ENCODE peak calls at places on chromosomes 11 and 22, in five cellular contexts. D is K562, P is GM23338, B is spleen, O is SK-N-SH. A is an unnamed sample. For H3K4me1, the result is how much of the 10 kb centered on the place peaks cover.

GRCh38 chr11:69356703-69357457 is 62.9 kb downstream of the MYEOV start:
- DNase-seq in D (no peak), P (no peak), B (no peak), O (no peak), A (no peak)

GRCh38 chr22:40019100-40019499 is 24.3 kb downstream of the FAM83F start:
- DNase-seq in D (no peak), P (no peak), B (no peak), O (no peak), A (no peak)

GRCh38 chr11:69718147-69718546 is 14.3 kb upstream of the FGF19 start:
- DNase-seq in D (peak), P (peak), B (no peak), O (peak), A (no peak)

GRCh38 chr11:63939351-63939920 is 634 bp downstream of the NAA40 start:
- DNase-seq in D (no peak), P (peak), B (no peak), O (no peak), A (no peak)

GRCh38 chr11:17613983-17614382 is 66.9 kb downstream of the OTOG start:
- DNase-seq in D (no peak), P (no peak), B (no peak), O (no peak), A (no peak)

GRCh38 chr22:22538226-22538989 is 18.3 kb upstream of the ZNF280A start:
- DNase-seq in D (no peak), P (no peak), B (no peak), O (no peak), A (no peak)

GRCh38 chr11:127492025-127492424 is 491.5 kb upstream of the KIRREL3 start:
- DNase-seq in D (no peak), P (no peak), B (no peak), O (no peak), A (no peak)

GRCh38 chr11:27203077-27203476 is 159.9 kb downstream of the CCDC34 start:
- DNase-seq in D (no peak), P (no peak), B (no peak), O (no peak), A (no peak)

GRCh38 chr11:127564803-127565202 is 564.2 kb upstream of the KIRREL3 start:
- DNase-seq in D (no peak), P (no peak), B (no peak), O (no peak), A (no peak)

GRCh38 chr22:25777411-25777810 is 35.4 kb downstream of the MYO18B start:
- DNase-seq in D (no peak), P (no peak), B (no peak), O (no peak), A (no peak)

GRCh38 chr11:4884341-4884740 is 2.6 kb downstream of the OR51T1 start:
- DNase-seq in D (no peak), P (no peak), B (no peak), O (no peak), A (no peak)

GRCh38 chr11:70488171-70488570 is 89.8 kb downstream of the CTTN start:
- DNase-seq in D (no peak), P (no peak), B (peak), O (no peak), A (no peak)

GRCh38 chr22:42069801-42070516 is 653 bp downstream of the NAGA start:
- DNase-seq in D (no peak), P (no peak), B (peak), O (no peak), A (no peak)

GRCh38 chr11:1546536-1547466 is 25.3 kb downstream of the DUSP8 start:
- DNase-seq in D (peak), P (peak), B (no peak), O (peak), A (no peak)

GRCh38 chr11:71202966-71203365 is 49.4 kb downstream of the SHANK2 start:
- DNase-seq in D (no peak), P (no peak), B (peak), O (no peak), A (peak)

GRCh38 chr22:47793304-47794101 is 1031.1 kb downstream of the TBC1D22A start:
- DNase-seq in D (no peak), P (no peak), B (peak), O (no peak), A (no peak)

GRCh38 chr11:69534166-69534530 is 52.7 kb downstream of the LINC01488 start:
- DNase-seq in D (no peak), P (no peak), B (peak), O (no peak), A (no peak)

GRCh38 chr22:37559901-37560681 is at the start of gene CDC42EP1:
- DNase-seq in D (peak), P (peak), B (no peak), O (peak), A (peak)

GRCh38 chr22:24053481-24054226 is 42.5 kb downstream of the CABIN1 start:
- DNase-seq in D (no peak), P (no peak), B (no peak), O (no peak), A (no peak)

GRCh38 chr11:38680746-38681145 is 2082.7 kb upstream of the RAG2 start:
- DNase-seq in D (no peak), P (no peak), B (no peak), O (no peak), A (no peak)

GRCh38 chr11:102614485-102614884 is 10.6 kb downstream of the MMP20 start:
- DNase-seq in D (no peak), P (peak), B (no peak), O (no peak), A (no peak)
- TF ChIP-seq CTCF in D (no peak), P (peak), B (no peak), O (peak), A (no peak)

DNA sequence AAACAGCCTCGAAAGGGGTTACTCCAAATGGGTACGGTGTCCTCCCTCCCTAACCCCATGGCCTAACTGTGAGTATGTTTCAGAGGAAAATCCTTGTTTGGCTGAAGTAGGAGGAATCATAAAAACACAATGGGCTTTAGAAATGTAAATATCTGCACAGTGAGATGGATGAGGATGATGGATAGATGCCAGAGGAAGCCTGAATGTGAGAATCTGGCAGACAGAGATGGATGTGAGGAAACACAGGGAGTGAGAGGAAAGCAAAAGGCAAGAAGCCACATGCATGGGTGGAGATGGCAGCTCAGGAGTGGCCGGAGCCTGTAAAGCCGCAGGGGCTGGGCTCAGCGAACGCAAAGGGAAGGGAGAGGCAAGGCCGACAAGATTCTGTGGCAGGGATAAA is 237.2 kb upstream of the CADM1 start:
- DNase-seq in D (no peak), P (no peak), B (no peak), O (no peak), A (no peak)
- H3K4me1 ChIP-seq in D (under half), P (under half), B (under half), O (under half), A (under half)

DNA sequence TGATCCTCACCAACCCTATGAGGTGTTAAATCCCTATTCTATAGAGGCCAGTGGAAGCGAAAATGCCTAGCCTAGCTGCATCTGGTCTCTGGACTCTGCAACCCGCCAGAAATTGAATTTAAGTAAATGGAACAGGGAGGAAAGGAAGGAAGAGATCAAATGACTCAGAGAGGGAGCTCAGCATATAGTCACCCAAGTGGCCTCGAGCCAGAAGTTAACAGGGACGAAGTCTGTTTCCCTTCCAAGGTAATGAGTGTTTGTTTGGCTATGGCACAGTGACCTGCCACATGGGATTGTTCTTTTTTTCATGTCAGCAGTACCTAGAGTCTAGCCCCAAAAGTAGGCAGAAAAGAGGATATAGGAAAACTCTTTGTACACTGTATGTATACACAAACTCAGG is 66.3 kb downstream of the PAK1 start:
- DNase-seq in D (no peak), P (peak), B (no peak), O (peak), A (no peak)
- TF ChIP-seq POLR2AphosphoS5 in D (no peak), P (no peak), B (no peak), O (peak), A (no peak)

GRCh38 chr11:32527191-32527590 is 56.4 kb upstream of the EIF3M start:
- DNase-seq in D (no peak), P (no peak), B (no peak), O (no peak), A (no peak)
- TF ChIP-seq CTCF in D (no peak), P (no peak), B (no peak), O (no peak), A (no peak)

GRCh38 chr22:50441428-50441993 is 33.3 kb downstream of the SBF1 start:
- DNase-seq in D (no peak), P (no peak), B (no peak), O (no peak), A (no peak)
- H3K4me1 ChIP-seq in D (under half), P (under half), B (under half), O (under half), A (under half)

GRCh38 chr11:66100272-66101037 is 30.4 kb downstream of the PACS1 start:
- DNase-seq in D (no peak), P (peak), B (peak), O (peak), A (peak)
- TF ChIP-seq POLR2AphosphoS5 in D (no peak), P (no peak), B (peak), O (no peak), A (no peak)

GRCh38 chr11:19326499-19326898 is 85.8 kb upstream of the E2F8 start:
- DNase-seq in D (no peak), P (no peak), B (no peak), O (no peak), A (no peak)
- TF ChIP-seq CTCF in D (no peak), P (no peak), B (no peak), O (peak), A (no peak)